ENCODE peak calls at places on chromosomes 16 and 17, in ten cellular contexts. C, D, N, Y, G, X, H, O, F and T are unnamed samples.

GRCh38 chr17:39753514-39754160 is 15.9 kb downstream of the GRB7 start:
- DNase-seq in Y (no peak), O (peak), D (no peak), C (no peak), F (no peak), N (peak), X (no peak), H (no peak), G (peak), T (no peak)

GRCh38 chr16:30887927-30888326 is 6.0 kb downstream of the BCL7C start:
- DNase-seq in H (no peak), N (no peak), G (no peak), C (no peak), X (no peak), Y (no peak), F (no peak), O (no peak), D (no peak), T (no peak)

GRCh38 chr17:39402890-39403605 is 1.6 kb upstream of the FBXL20 start:
- DNase-seq in O (no peak), Y (no peak), X (no peak), N (no peak), D (no peak), C (no peak), G (no peak), H (no peak), F (no peak), T (no peak)

GRCh38 chr16:21205303-21205702 is 6.1 kb downstream of the ZP2 start:
- DNase-seq in G (no peak), H (no peak), C (no peak), Y (no peak), O (no peak), X (no peak), N (no peak), D (no peak), F (no peak), T (no peak)

GRCh38 chr17:39737761-39738567 is at the start of gene GRB7:
- DNase-seq in F (peak), C (no peak), N (no peak), Y (no peak), D (no peak), G (peak), X (no peak), O (peak), H (no peak), T (no peak)

GRCh38 chr17:48577946-48578615 is at the start of gene HOXB4:
- DNase-seq in F (peak), Y (no peak), N (no peak), X (peak), H (peak), C (no peak), O (peak), G (peak), D (no peak), T (no peak)

GRCh38 chr16:7086842-7087616 is 245.6 kb upstream of the RBFOX1 start:
- DNase-seq in C (no peak), Y (no peak), G (peak), F (peak), N (no peak), H (no peak), O (peak), D (no peak), X (peak), T (peak)

GRCh38 chr16:49799172-49799571 is 56.7 kb downstream of the ZNF423 start:
- DNase-seq in O (no peak), G (no peak), C (no peak), F (no peak), H (no peak), X (no peak), Y (no peak), D (no peak), N (no peak), T (no peak)

GRCh38 chr17:2094891-2095535 is 40.1 kb downstream of the HIC1 start:
- DNase-seq in X (peak), D (no peak), C (no peak), F (no peak), H (no peak), Y (no peak), G (peak), O (no peak), N (no peak), T (peak)

GRCh38 chr16:24737391-24737871 is 8.0 kb downstream of the TNRC6A start:
- DNase-seq in G (no peak), D (no peak), H (no peak), F (no peak), X (no peak), N (no peak), O (no peak), Y (no peak), C (peak), T (no peak)

GRCh38 chr16:1791256-1791942 is 2.1 kb downstream of the IGFALS start:
- DNase-seq in O (no peak), X (no peak), D (no peak), H (no peak), Y (no peak), F (no peak), C (no peak), G (peak), N (no peak), T (no peak)

GRCh38 chr16:29891525-29892457 is 7.6 kb downstream of the SEZ6L2 start:
- DNase-seq in D (no peak), F (no peak), O (no peak), Y (no peak), C (no peak), H (no peak), X (no peak), G (peak), N (no peak), T (no peak)

GRCh38 chr16:49659356-49659755 is 196.6 kb downstream of the ZNF423 start:
- DNase-seq in H (no peak), N (no peak), G (peak), D (no peak), Y (no peak), X (no peak), C (no peak), O (no peak), F (no peak), T (no peak)

GRCh38 chr17:50037321-50038107 is 18.4 kb upstream of the ITGA3 start:
- DNase-seq in F (no peak), D (no peak), N (no peak), X (no peak), G (peak), C (no peak), Y (no peak), O (no peak), H (no peak), T (no peak)

GRCh38 chr16:66287916-66288315 is 78.6 kb upstream of the CDH5 start:
- DNase-seq in N (no peak), H (no peak), Y (no peak), F (no peak), G (no peak), D (no peak), O (no peak), X (no peak), C (no peak), T (peak)

GRCh38 chr17:55735784-55736405 is 13.2 kb upstream of the TMEM100 start:
- DNase-seq in F (peak), Y (no peak), O (peak), D (no peak), N (no peak), C (no peak), X (no peak), H (peak), G (peak), T (no peak)

GRCh38 chr17:29179232-29180036 is 764 bp downstream of the MYO18A start:
- DNase-seq in G (peak), N (no peak), O (no peak), F (peak), X (no peak), Y (no peak), D (peak), C (no peak), H (no peak), T (peak)

GRCh38 chr16:17334096-17334495 is 136.7 kb downstream of the XYLT1 start:
- DNase-seq in Y (no peak), G (no peak), C (peak), N (no peak), X (no peak), H (no peak), O (no peak), F (no peak), D (no peak), T (no peak)

GRCh38 chr16:88077328-88078108 is 126.3 kb downstream of the BANP start:
- DNase-seq in N (no peak), O (no peak), H (no peak), D (no peak), C (no peak), G (no peak), F (no peak), X (no peak), Y (no peak), T (no peak)

GRCh38 chr16:57471852-57472664 is 9.6 kb downstream of the POLR2C start:
- DNase-seq in D (no peak), C (no peak), G (peak), N (no peak), F (no peak), X (no peak), H (no peak), Y (no peak), O (no peak), T (no peak)

GRCh38 chr17:66567234-66568170 is 265.1 kb downstream of the PRKCA start:
- DNase-seq in C (no peak), X (peak), O (peak), G (peak), F (peak), D (peak), Y (peak), H (peak), N (peak), T (peak)

GRCh38 chr17:73586921-73587680 is 57.1 kb downstream of the SDK2 start:
- DNase-seq in D (no peak), G (peak), X (peak), Y (no peak), N (no peak), H (no peak), O (no peak), C (no peak), F (no peak), T (no peak)

GRCh38 chr16:78705694-78706093 is 606.2 kb downstream of the WWOX start:
- DNase-seq in X (no peak), F (no peak), N (no peak), O (peak), G (peak), C (no peak), H (peak), D (no peak), Y (no peak), T (no peak)

GRCh38 chr17:81097134-81097942 is 62.4 kb downstream of the BAIAP2 start:
- DNase-seq in X (peak), C (peak), H (peak), D (no peak), O (peak), G (peak), F (no peak), Y (peak), N (peak), T (peak)